ENCODE peak calls at places on chromosomes 2 and 18, in five cellular contexts. T is MM.1S, C is neural progenitor cell, Y is HCT116, J is SK-N-SH. S is an unnamed sample.

GRCh38 chr18:45656194-45656593 is 40.9 kb downstream of the SLC14A2 start:
- DNase-seq in T (no peak), C (no peak), Y (no peak), J (no peak), S (no peak)

GRCh38 chr18:3794537-3795348 is 344.8 kb downstream of the TGIF1 start:
- DNase-seq in T (no peak), C (no peak), Y (no peak), J (no peak), S (peak; percentile 91)

GRCh38 chr2:42190191-42190590 is 21.0 kb downstream of the EML4 start:
- DNase-seq in T (no peak), C (no peak), Y (no peak), J (no peak), S (no peak)

GRCh38 chr2:169071455-169071854 is 2.1 kb downstream of the DHRS9 start:
- DNase-seq in T (no peak), C (no peak), Y (no peak), J (no peak), S (peak; percentile 49)

GRCh38 chr2:221529177-221529942 is 42.7 kb downstream of the EPHA4 start:
- DNase-seq in T (no peak), C (no peak), Y (no peak), J (no peak), S (no peak)

GRCh38 chr2:60215295-60215990 is 338.0 kb downstream of the BCL11A start:
- DNase-seq in T (no peak), C (peak; percentile 90), Y (no peak), J (no peak), S (no peak)

GRCh38 chr2:48343571-48344440 is 186.1 kb upstream of the STON1 start:
- DNase-seq in T (peak; percentile 66), C (no peak), Y (no peak), J (peak; percentile 10), S (peak; percentile 90)

GRCh38 chr2:180519276-180519675 is 461.1 kb upstream of the UBE2E3 start:
- DNase-seq in T (peak; percentile 37), C (no peak), Y (peak; percentile 48), J (no peak), S (peak; percentile 80)

GRCh38 chr2:138275881-138276280 is 225.7 kb upstream of the SPOPL start:
- DNase-seq in T (no peak), C (no peak), Y (no peak), J (no peak), S (peak; percentile 88)

GRCh38 chr2:45342-46130 is 769 bp downstream of the FAM110C start:
- DNase-seq in T (no peak), C (peak; percentile 25), Y (no peak), J (peak; percentile 30), S (peak; percentile 24)

GRCh38 chr2:66578067-66578852 is 143.3 kb downstream of the MEIS1 start:
- DNase-seq in T (no peak), C (peak; percentile 39), Y (no peak), J (no peak), S (no peak)

GRCh38 chr2:96527990-96528679 is 8.4 kb upstream of the ARID5A start:
- DNase-seq in T (peak; percentile 52), C (no peak), Y (no peak), J (no peak), S (no peak)

GRCh38 chr2:103401621-103402020 is 639.8 kb downstream of the TMEM182 start:
- DNase-seq in T (no peak), C (peak; percentile 23), Y (no peak), J (peak; percentile 6), S (peak; percentile 2)

GRCh38 chr2:31192396-31193065 is 24.8 kb downstream of the CAPN14 start:
- DNase-seq in T (no peak), C (no peak), Y (no peak), J (no peak), S (no peak)

GRCh38 chr18:36733150-36733549 is 95.7 kb downstream of the TPGS2 start:
- DNase-seq in T (no peak), C (no peak), Y (no peak), J (no peak), S (no peak)

DNA sequence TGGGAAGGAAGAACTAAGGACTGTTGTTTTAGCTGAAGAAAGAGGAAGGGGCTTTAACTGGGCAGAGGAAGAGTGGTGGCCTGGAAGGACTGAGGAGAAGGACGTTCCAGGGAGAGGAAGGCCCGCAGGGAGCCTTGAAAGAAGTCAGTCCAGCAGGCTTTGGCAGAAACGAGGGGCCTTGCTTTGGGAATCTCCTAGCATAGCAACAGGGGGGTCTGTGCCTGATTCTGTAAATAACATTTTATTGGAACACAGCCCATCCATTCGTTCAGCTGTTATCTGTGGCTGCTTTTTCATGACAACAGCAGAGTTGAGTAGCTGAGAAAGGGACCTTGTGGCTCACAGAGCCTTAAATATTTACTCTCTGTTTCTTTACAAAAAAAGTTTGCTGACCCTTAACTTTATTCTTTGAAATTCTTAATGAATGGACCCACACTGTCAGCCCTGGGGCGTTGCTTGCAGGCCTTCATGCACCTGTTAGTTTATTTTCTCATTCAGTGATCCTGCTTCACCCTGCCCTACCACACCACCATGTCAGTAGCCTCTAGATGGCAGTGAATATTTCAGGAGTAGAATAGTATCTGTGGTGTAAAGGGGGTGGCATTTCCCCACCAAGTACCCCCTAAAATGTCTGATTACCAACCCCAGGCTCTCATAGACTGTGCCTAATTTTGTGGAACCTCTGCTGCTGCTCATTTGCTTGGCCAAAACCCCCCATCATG is 60.9 kb downstream of the MGAT5 start:
- DNase-seq in T (no peak), C (no peak), Y (no peak), J (no peak), S (no peak)
- TF ChIP-seq EZH2phosphoT487 in T (no peak), C (no peak), Y (no peak), J (no peak), S (no peak)

GRCh38 chr2:148533685-148534084 is 110.9 kb upstream of the EPC2 start:
- DNase-seq in T (no peak), C (no peak), Y (no peak), J (no peak), S (no peak)
- H2AFZ ChIP-seq in T (no peak overlapping the region), C (no peak overlapping the region), Y (no peak overlapping the region), J (no peak overlapping the region), S (no peak overlapping the region)

GRCh38 chr2:88187927-88188326 is 17.8 kb downstream of the THNSL2 start:
- DNase-seq in T (no peak), C (peak; percentile 53), Y (no peak), J (no peak), S (peak; percentile 31)
- TF ChIP-seq CTCF in T (peak; percentile 38), C (peak; percentile 59), Y (peak; percentile 64), J (peak; percentile 26), S (peak; percentile 38)

GRCh38 chr18:6021341-6022088 is 126.2 kb upstream of the TMEM200C start:
- DNase-seq in T (no peak), C (no peak), Y (no peak), J (no peak), S (no peak)

GRCh38 chr18:6015364-6015763 is 120.0 kb upstream of the TMEM200C start:
- DNase-seq in T (no peak), C (no peak), Y (no peak), J (no peak), S (peak; percentile 24)

GRCh38 chr18:6022089-6022444 is 126.7 kb upstream of the TMEM200C start:
- DNase-seq in T (peak; percentile 38), C (no peak), Y (no peak), J (no peak), S (no peak)

GRCh38 chr18:6013101-6013790 is 117.9 kb upstream of the TMEM200C start:
- DNase-seq in T (no peak), C (no peak), Y (no peak), J (no peak), S (no peak)

DNA sequence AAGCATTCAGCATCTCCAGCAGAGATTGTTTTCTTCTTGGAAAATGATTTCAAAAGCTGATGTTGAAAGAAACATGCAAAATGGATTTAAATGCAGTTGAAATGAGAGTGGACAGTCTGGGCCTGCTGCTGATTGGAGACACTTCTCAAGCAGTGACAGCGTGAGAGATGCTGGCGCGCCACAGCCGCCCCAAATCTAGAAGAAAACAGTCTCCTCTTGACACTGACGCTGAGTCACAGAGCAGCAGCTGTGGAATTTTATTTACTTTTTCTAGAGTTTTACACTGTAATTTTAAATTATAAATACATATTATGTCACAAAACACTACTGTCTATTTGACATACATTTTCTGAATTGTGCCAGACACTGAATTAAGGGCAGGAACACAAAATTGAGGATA is 121.8 kb upstream of the TMEM200C start:
- DNase-seq in T (no peak), C (no peak), Y (no peak), J (no peak), S (no peak)
- TF ChIP-seq EZH2phosphoT487 in T (no peak), C (no peak), Y (no peak), J (no peak), S (no peak)

GRCh38 chr2:29663266-29663665 is 258.1 kb downstream of the ALK start:
- DNase-seq in T (no peak), C (no peak), Y (no peak), J (no peak), S (peak; percentile 83)
- H2AFZ ChIP-seq in T (no peak overlapping the region), C (no peak overlapping the region), Y (no peak overlapping the region), J (peak overlapping the region; percentile 48), S (peak overlapping the region; percentile 51)